ENCODE peak calls at places on chromosomes 16 and 17, in eight cellular contexts. One of them, this sample, is unnamed.

GRCh38 chr17:29121442-29121841 is 58.8 kb downstream of the MYO18A start:
- DNase-seq in AG04450: no peak
- DNase-seq in lung: no peak
- DNase-seq in adrenal gland: no peak
- DNase-seq in heart left ventricle: no peak
- DNase-seq in endothelial cell of umbilical vein: no peak
- DNase-seq in tibial nerve: no peak
- DNase-seq in endodermal cell: no peak
- DNase-seq in this sample: no peak

GRCh38 chr17:64964796-64965195 is 45.5 kb upstream of the LRRC37A3 start:
- DNase-seq in endodermal cell: no peak
- DNase-seq in endothelial cell of umbilical vein: no peak
- DNase-seq in tibial nerve: no peak
- DNase-seq in lung: no peak
- DNase-seq in heart left ventricle: no peak
- DNase-seq in adrenal gland: no peak
- DNase-seq in AG04450: no peak
- DNase-seq in this sample: no peak

GRCh38 chr17:33239702-33240101 is 53.4 kb downstream of the ASIC2 start:
- DNase-seq in endodermal cell: no peak
- DNase-seq in heart left ventricle: no peak
- DNase-seq in AG04450: no peak
- DNase-seq in tibial nerve: no peak
- DNase-seq in lung: no peak
- DNase-seq in endothelial cell of umbilical vein: no peak
- DNase-seq in adrenal gland: no peak
- DNase-seq in this sample: no peak

GRCh38 chr17:69575346-69575761 is 160.9 kb downstream of the MAP2K6 start:
- DNase-seq in endodermal cell: no peak
- DNase-seq in adrenal gland: no peak
- DNase-seq in tibial nerve: no peak
- DNase-seq in heart left ventricle: no peak
- DNase-seq in AG04450: peak; percentile 48
- DNase-seq in lung: no peak
- DNase-seq in endothelial cell of umbilical vein: peak; percentile 82
- DNase-seq in this sample: no peak

GRCh38 chr16:53378138-53378537 is 56.1 kb upstream of the RBL2 start:
- DNase-seq in lung: no peak
- DNase-seq in AG04450: no peak
- DNase-seq in tibial nerve: no peak
- DNase-seq in adrenal gland: no peak
- DNase-seq in endodermal cell: no peak
- DNase-seq in endothelial cell of umbilical vein: no peak
- DNase-seq in heart left ventricle: no peak
- DNase-seq in this sample: no peak

GRCh38 chr16:86363057-86363490 is 147.3 kb upstream of the FOXF1 start:
- DNase-seq in endothelial cell of umbilical vein: no peak
- DNase-seq in tibial nerve: no peak
- DNase-seq in endodermal cell: no peak
- DNase-seq in adrenal gland: no peak
- DNase-seq in AG04450: peak; percentile 90
- DNase-seq in lung: no peak
- DNase-seq in heart left ventricle: no peak
- DNase-seq in this sample: no peak

GRCh38 chr17:79988163-79988971 is 47.3 kb downstream of the TBC1D16 start:
- DNase-seq in heart left ventricle: no peak
- DNase-seq in AG04450: peak; percentile 55
- DNase-seq in endothelial cell of umbilical vein: peak; percentile 91
- DNase-seq in tibial nerve: no peak
- DNase-seq in endodermal cell: no peak
- DNase-seq in lung: no peak
- DNase-seq in adrenal gland: peak; percentile 74
- DNase-seq in this sample: peak; percentile 43

GRCh38 chr16:77692612-77693011 is 29.7 kb upstream of the NUDT7 start:
- DNase-seq in lung: no peak
- DNase-seq in adrenal gland: no peak
- DNase-seq in endothelial cell of umbilical vein: no peak
- DNase-seq in tibial nerve: no peak
- DNase-seq in endodermal cell: no peak
- DNase-seq in AG04450: no peak
- DNase-seq in heart left ventricle: no peak
- DNase-seq in this sample: no peak

GRCh38 chr16:17211797-17212196 is 259.0 kb downstream of the XYLT1 start:
- DNase-seq in endodermal cell: peak; percentile 89
- DNase-seq in AG04450: no peak
- DNase-seq in endothelial cell of umbilical vein: no peak
- DNase-seq in tibial nerve: no peak
- DNase-seq in adrenal gland: no peak
- DNase-seq in lung: no peak
- DNase-seq in heart left ventricle: no peak
- DNase-seq in this sample: no peak

GRCh38 chr17:1053661-1054360 is 56.9 kb downstream of the TIMM22 start:
- DNase-seq in heart left ventricle: no peak
- DNase-seq in adrenal gland: no peak
- DNase-seq in endodermal cell: peak; percentile 49
- DNase-seq in endothelial cell of umbilical vein: no peak
- DNase-seq in tibial nerve: no peak
- DNase-seq in AG04450: no peak
- DNase-seq in lung: no peak
- DNase-seq in this sample: no peak

GRCh38 chr16:17131351-17131750 is 339.4 kb downstream of the XYLT1 start:
- DNase-seq in AG04450: no peak
- DNase-seq in lung: no peak
- DNase-seq in heart left ventricle: no peak
- DNase-seq in endodermal cell: peak; percentile 65
- DNase-seq in tibial nerve: no peak
- DNase-seq in adrenal gland: no peak
- DNase-seq in endothelial cell of umbilical vein: no peak
- DNase-seq in this sample: no peak

GRCh38 chr17:52134641-52135040 is 23.9 kb downstream of the CA10 start:
- DNase-seq in tibial nerve: no peak
- DNase-seq in lung: no peak
- DNase-seq in adrenal gland: no peak
- DNase-seq in AG04450: no peak
- DNase-seq in endodermal cell: no peak
- DNase-seq in endothelial cell of umbilical vein: no peak
- DNase-seq in heart left ventricle: no peak
- DNase-seq in this sample: no peak

GRCh38 chr16:886802-887731 is 83.7 kb downstream of the LMF1 start:
- DNase-seq in adrenal gland: no peak
- DNase-seq in lung: no peak
- DNase-seq in tibial nerve: no peak
- DNase-seq in endothelial cell of umbilical vein: peak; percentile 9
- DNase-seq in endodermal cell: peak; percentile 65
- DNase-seq in AG04450: no peak
- DNase-seq in heart left ventricle: no peak
- DNase-seq in this sample: no peak

GRCh38 chr16:89343501-89344291 is 126.2 kb downstream of the ZNF778 start:
- DNase-seq in AG04450: no peak
- DNase-seq in heart left ventricle: no peak
- DNase-seq in lung: no peak
- DNase-seq in endodermal cell: no peak
- DNase-seq in tibial nerve: no peak
- DNase-seq in adrenal gland: no peak
- DNase-seq in endothelial cell of umbilical vein: no peak
- DNase-seq in this sample: no peak

GRCh38 chr16:64136743-64137142 is 985.1 kb downstream of the CDH11 start:
- DNase-seq in adrenal gland: no peak
- DNase-seq in endodermal cell: no peak
- DNase-seq in heart left ventricle: no peak
- DNase-seq in tibial nerve: no peak
- DNase-seq in lung: no peak
- DNase-seq in endothelial cell of umbilical vein: no peak
- DNase-seq in AG04450: no peak
- DNase-seq in this sample: no peak

GRCh38 chr17:73706858-73707257 is 62.6 kb upstream of the SDK2 start:
- DNase-seq in adrenal gland: no peak
- DNase-seq in heart left ventricle: no peak
- DNase-seq in lung: no peak
- DNase-seq in endodermal cell: no peak
- DNase-seq in tibial nerve: no peak
- DNase-seq in endothelial cell of umbilical vein: no peak
- DNase-seq in AG04450: no peak
- DNase-seq in this sample: no peak

GRCh38 chr16:7335991-7336634 is 3.5 kb downstream of the RBFOX1 start:
- DNase-seq in heart left ventricle: no peak
- DNase-seq in lung: no peak
- DNase-seq in endothelial cell of umbilical vein: no peak
- DNase-seq in endodermal cell: no peak
- DNase-seq in adrenal gland: no peak
- DNase-seq in tibial nerve: no peak
- DNase-seq in AG04450: no peak
- DNase-seq in this sample: no peak

GRCh38 chr16:8959921-8960787 is 3.6 kb downstream of the USP7 start:
- DNase-seq in lung: no peak
- DNase-seq in adrenal gland: no peak
- DNase-seq in tibial nerve: no peak
- DNase-seq in endodermal cell: peak; percentile 56
- DNase-seq in endothelial cell of umbilical vein: peak; percentile 41
- DNase-seq in heart left ventricle: no peak
- DNase-seq in AG04450: no peak
- DNase-seq in this sample: no peak

GRCh38 chr16:64092284-64092683 is 1029.6 kb downstream of the CDH11 start:
- DNase-seq in tibial nerve: no peak
- DNase-seq in heart left ventricle: no peak
- DNase-seq in endodermal cell: no peak
- DNase-seq in AG04450: peak; percentile 8
- DNase-seq in lung: no peak
- DNase-seq in adrenal gland: no peak
- DNase-seq in endothelial cell of umbilical vein: no peak
- DNase-seq in this sample: no peak

GRCh38 chr17:44346064-44346844 is 1.2 kb downstream of the GRN start:
- DNase-seq in endodermal cell: no peak
- DNase-seq in AG04450: no peak
- DNase-seq in endothelial cell of umbilical vein: no peak
- DNase-seq in adrenal gland: no peak
- DNase-seq in tibial nerve: no peak
- DNase-seq in heart left ventricle: no peak
- DNase-seq in lung: no peak
- DNase-seq in this sample: no peak

DNA sequence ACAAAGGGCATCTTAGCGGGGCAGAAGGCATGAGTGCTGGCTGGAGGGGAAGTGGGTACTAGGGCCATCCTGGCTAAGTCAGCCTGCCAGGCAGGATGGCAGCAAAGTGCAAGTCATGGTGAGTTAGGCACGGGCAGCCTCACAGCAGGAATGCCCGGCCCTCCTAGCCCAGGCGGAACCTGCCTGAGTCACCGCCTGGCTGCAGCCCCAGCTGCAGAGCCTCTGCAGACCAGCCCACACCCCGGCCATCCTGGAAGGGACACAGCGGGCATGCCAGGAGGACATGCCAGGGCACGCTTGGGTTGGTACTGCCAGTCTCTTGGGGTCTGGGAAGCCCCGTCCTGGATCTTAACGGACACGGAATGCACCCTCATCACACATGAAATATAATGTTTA is 4.9 kb upstream of the ALDH3A1 start:
- DNase-seq in AG04450: no peak
- DNase-seq in adrenal gland: peak; percentile 93
- DNase-seq in heart left ventricle: peak; percentile 69
- DNase-seq in endothelial cell of umbilical vein: peak; percentile 83
- DNase-seq in tibial nerve: no peak
- DNase-seq in lung: peak; percentile 59
- DNase-seq in endodermal cell: no peak
- DNase-seq in this sample: peak; percentile 66
- H3K27ac ChIP-seq in AG04450: peak overlapping the region; percentile 31
- H3K27ac ChIP-seq in adrenal gland: peak overlapping the region; percentile 79
- H3K27ac ChIP-seq in heart left ventricle: peak overlapping the region; percentile 48
- H3K27ac ChIP-seq in endothelial cell of umbilical vein: peak overlapping the region; percentile 94
- H3K27ac ChIP-seq in tibial nerve: peak overlapping the region; percentile 21
- H3K27ac ChIP-seq in lung: no peak overlapping the region
- H3K27ac ChIP-seq in endodermal cell: no peak overlapping the region
- H3K27ac ChIP-seq in this sample: no peak overlapping the region

DNA sequence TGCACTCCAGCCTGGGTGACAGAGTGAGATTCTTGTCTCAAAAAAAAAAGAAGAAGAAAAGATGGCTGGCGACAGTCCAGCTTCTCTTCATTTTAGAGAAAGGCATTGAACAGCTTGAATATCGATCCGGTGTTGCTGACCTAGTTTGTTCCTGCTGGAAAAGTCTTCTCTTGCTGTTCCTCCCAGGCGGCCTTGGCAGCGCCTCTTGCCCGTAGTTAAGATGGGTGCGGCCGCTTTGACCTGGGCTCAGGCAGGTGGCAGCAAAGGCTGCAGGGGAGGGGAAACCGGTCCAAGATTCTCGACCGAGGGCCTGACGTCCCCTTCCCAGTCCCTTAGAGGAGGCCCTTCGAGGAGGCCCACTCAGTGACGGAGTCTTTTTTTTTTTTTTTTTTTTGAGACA is 3.8 kb upstream of the ZNF764 start:
- DNase-seq in endothelial cell of umbilical vein: no peak
- DNase-seq in heart left ventricle: no peak
- DNase-seq in adrenal gland: no peak
- DNase-seq in tibial nerve: no peak
- DNase-seq in AG04450: no peak
- DNase-seq in lung: no peak
- DNase-seq in endodermal cell: no peak
- DNase-seq in this sample: no peak
- H3K4me3 ChIP-seq in endothelial cell of umbilical vein: no peak overlapping the region
- H3K4me3 ChIP-seq in heart left ventricle: peak overlapping the region; percentile 53
- H3K4me3 ChIP-seq in adrenal gland: no peak overlapping the region
- H3K4me3 ChIP-seq in tibial nerve: no peak overlapping the region
- H3K4me3 ChIP-seq in AG04450: no peak overlapping the region
- H3K4me3 ChIP-seq in lung: no peak overlapping the region
- H3K4me3 ChIP-seq in endodermal cell: no peak overlapping the region
- H3K4me3 ChIP-seq in this sample: no peak overlapping the region

DNA sequence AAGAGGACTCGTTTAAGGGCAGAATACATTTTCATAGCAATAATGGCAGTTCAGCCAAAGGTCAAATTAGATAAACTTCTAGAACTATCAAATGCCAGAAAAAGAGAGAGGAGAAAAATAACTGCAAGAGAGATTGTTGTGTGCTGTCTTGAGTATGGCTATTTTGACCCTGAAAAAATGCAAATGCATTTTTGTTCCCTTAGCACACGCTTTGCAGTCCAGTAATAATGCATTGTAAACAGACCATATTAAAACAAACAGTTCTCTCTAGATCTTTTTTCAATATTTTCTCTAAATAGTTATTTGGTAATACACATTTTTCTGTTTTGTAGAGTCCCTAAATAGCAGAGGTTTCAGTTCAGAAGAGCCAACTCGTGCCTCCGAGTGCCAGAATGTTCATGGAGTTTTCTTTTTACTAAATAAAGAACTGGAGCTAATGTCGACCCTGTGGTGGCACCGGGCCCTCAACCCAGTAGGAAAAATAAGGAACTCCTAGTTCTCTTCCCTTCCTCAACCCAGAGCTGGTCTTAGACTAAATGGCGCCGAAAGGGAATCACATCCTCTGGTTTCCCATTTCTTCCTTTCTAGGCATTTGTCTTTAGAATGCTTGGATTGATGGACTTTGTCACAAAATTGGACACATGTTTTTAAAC is 298.1 kb downstream of the MAP2K4 start:
- DNase-seq in endodermal cell: no peak
- DNase-seq in adrenal gland: no peak
- DNase-seq in endothelial cell of umbilical vein: no peak
- DNase-seq in heart left ventricle: no peak
- DNase-seq in AG04450: no peak
- DNase-seq in tibial nerve: no peak
- DNase-seq in lung: no peak
- DNase-seq in this sample: no peak
- H3K27ac ChIP-seq in endodermal cell: no peak overlapping the region
- H3K27ac ChIP-seq in adrenal gland: no peak overlapping the region
- H3K27ac ChIP-seq in endothelial cell of umbilical vein: no peak overlapping the region
- H3K27ac ChIP-seq in heart left ventricle: no peak overlapping the region
- H3K27ac ChIP-seq in AG04450: no peak overlapping the region
- H3K27ac ChIP-seq in tibial nerve: no peak overlapping the region
- H3K27ac ChIP-seq in lung: no peak overlapping the region
- H3K27ac ChIP-seq in this sample: no peak overlapping the region

GRCh38 chr17:48036693-48037035 is 933 bp downstream of the COPZ2 start:
- DNase-seq in AG04450: no peak
- DNase-seq in endodermal cell: no peak
- DNase-seq in endothelial cell of umbilical vein: no peak
- DNase-seq in lung: no peak
- DNase-seq in heart left ventricle: no peak
- DNase-seq in adrenal gland: no peak
- DNase-seq in tibial nerve: no peak
- DNase-seq in this sample: no peak
- H3K4me3 ChIP-seq in AG04450: peak overlapping the region; percentile 70
- H3K4me3 ChIP-seq in endodermal cell: no peak overlapping the region
- H3K4me3 ChIP-seq in endothelial cell of umbilical vein: no peak overlapping the region
- H3K4me3 ChIP-seq in lung: no peak overlapping the region
- H3K4me3 ChIP-seq in heart left ventricle: peak overlapping the region; percentile 67
- H3K4me3 ChIP-seq in adrenal gland: no peak overlapping the region
- H3K4me3 ChIP-seq in tibial nerve: peak overlapping the region; percentile 47
- H3K4me3 ChIP-seq in this sample: peak overlapping the region; percentile 45

This sample was measured in body of pancreas.